ENCODE peak calls at places on chromosomes 5 and 9, in five cellular contexts. One of them, this sample, is unnamed. For H3K36me3 and H3K4me1, the result is how much of the 10 kb centered on the place peaks cover.

GRCh38 chr5:83955916-83956315 is 235.3 kb upstream of the HAPLN1 start:
- DNase-seq in body of pancreas: no peak
- DNase-seq in prostate gland: no peak
- DNase-seq in uterus: no peak
- DNase-seq in tibial nerve: no peak
- DNase-seq in this sample: no peak

GRCh38 chr5:157548513-157549282 is 26.9 kb downstream of the ADAM19 start:
- DNase-seq in body of pancreas: no peak
- DNase-seq in prostate gland: no peak
- DNase-seq in uterus: no peak
- DNase-seq in tibial nerve: no peak
- DNase-seq in this sample: no peak

GRCh38 chr9:78539904-78540303 is 243.0 kb downstream of the PSAT1 start:
- DNase-seq in body of pancreas: no peak
- DNase-seq in prostate gland: peak
- DNase-seq in uterus: no peak
- DNase-seq in tibial nerve: no peak
- DNase-seq in this sample: no peak

GRCh38 chr5:134545070-134545868 is 19.8 kb downstream of the JADE2 start:
- DNase-seq in body of pancreas: no peak
- DNase-seq in prostate gland: no peak
- DNase-seq in uterus: peak
- DNase-seq in tibial nerve: no peak
- DNase-seq in this sample: peak

GRCh38 chr9:87667164-87667738 is 58.7 kb upstream of the CTSL start:
- DNase-seq in body of pancreas: no peak
- DNase-seq in prostate gland: no peak
- DNase-seq in uterus: no peak
- DNase-seq in tibial nerve: no peak
- DNase-seq in this sample: no peak

GRCh38 chr9:96317335-96317980 is 15.5 kb upstream of the HSD17B3 start:
- DNase-seq in body of pancreas: peak
- DNase-seq in prostate gland: peak
- DNase-seq in uterus: no peak
- DNase-seq in tibial nerve: peak
- DNase-seq in this sample: peak

GRCh38 chr5:140363631-140364471 is 3.9 kb downstream of the SLC4A9 start:
- DNase-seq in body of pancreas: no peak
- DNase-seq in prostate gland: no peak
- DNase-seq in uterus: no peak
- DNase-seq in tibial nerve: no peak
- DNase-seq in this sample: no peak

GRCh38 chr9:37485389-37486255 is at the start of gene POLR1E:
- DNase-seq in body of pancreas: peak
- DNase-seq in prostate gland: peak
- DNase-seq in uterus: peak
- DNase-seq in tibial nerve: peak
- DNase-seq in this sample: peak

GRCh38 chr9:90770927-90771326 is 30.7 kb upstream of the SYK start:
- DNase-seq in body of pancreas: no peak
- DNase-seq in prostate gland: no peak
- DNase-seq in uterus: no peak
- DNase-seq in tibial nerve: no peak
- DNase-seq in this sample: no peak

GRCh38 chr5:57176350-57176857 is 2.5 kb downstream of the GPBP1 start:
- DNase-seq in body of pancreas: no peak
- DNase-seq in prostate gland: no peak
- DNase-seq in uterus: no peak
- DNase-seq in tibial nerve: no peak
- DNase-seq in this sample: no peak

GRCh38 chr9:112542893-112543292 is 56.3 kb downstream of the KIAA1958 start:
- DNase-seq in body of pancreas: no peak
- DNase-seq in prostate gland: no peak
- DNase-seq in uterus: no peak
- DNase-seq in tibial nerve: no peak
- DNase-seq in this sample: no peak

GRCh38 chr9:114389612-114390368 is 2.0 kb upstream of the AKNA start:
- DNase-seq in body of pancreas: no peak
- DNase-seq in prostate gland: no peak
- DNase-seq in uterus: no peak
- DNase-seq in tibial nerve: no peak
- DNase-seq in this sample: no peak

GRCh38 chr9:114388764-114389375 is 1.1 kb upstream of the AKNA start:
- DNase-seq in body of pancreas: no peak
- DNase-seq in prostate gland: no peak
- DNase-seq in uterus: no peak
- DNase-seq in tibial nerve: no peak
- DNase-seq in this sample: no peak

GRCh38 chr9:114392749-114393112 is 4.9 kb upstream of the AKNA start:
- DNase-seq in body of pancreas: peak
- DNase-seq in prostate gland: peak
- DNase-seq in uterus: peak
- DNase-seq in tibial nerve: no peak
- DNase-seq in this sample: no peak

GRCh38 chr9:114387678-114388431 is at the start of gene AKNA:
- DNase-seq in body of pancreas: peak
- DNase-seq in prostate gland: peak
- DNase-seq in uterus: peak
- DNase-seq in tibial nerve: peak
- DNase-seq in this sample: peak

GRCh38 chr9:114390952-114391351 is 3.2 kb upstream of the AKNA start:
- DNase-seq in body of pancreas: no peak
- DNase-seq in prostate gland: no peak
- DNase-seq in uterus: no peak
- DNase-seq in tibial nerve: no peak
- DNase-seq in this sample: no peak
- TF ChIP-seq CTCF in body of pancreas: no peak
- TF ChIP-seq CTCF in prostate gland: no peak
- TF ChIP-seq CTCF in uterus: no peak
- TF ChIP-seq CTCF in tibial nerve: no peak
- TF ChIP-seq CTCF in this sample: no peak

GRCh38 chr9:127944586-127945218 is 7.0 kb upstream of the DPM2 start:
- DNase-seq in body of pancreas: no peak
- DNase-seq in prostate gland: no peak
- DNase-seq in uterus: no peak
- DNase-seq in tibial nerve: no peak
- DNase-seq in this sample: peak

GRCh38 chr9:127945338-127945737 is 7.7 kb upstream of the DPM2 start:
- DNase-seq in body of pancreas: no peak
- DNase-seq in prostate gland: no peak
- DNase-seq in uterus: no peak
- DNase-seq in tibial nerve: no peak
- DNase-seq in this sample: peak

GRCh38 chr9:127946728-127947127 is 9.1 kb upstream of the DPM2 start:
- DNase-seq in body of pancreas: no peak
- DNase-seq in prostate gland: no peak
- DNase-seq in uterus: no peak
- DNase-seq in tibial nerve: no peak
- DNase-seq in this sample: peak

GRCh38 chr9:127947841-127948710 is 10.4 kb upstream of the DPM2 start:
- DNase-seq in body of pancreas: no peak
- DNase-seq in prostate gland: no peak
- DNase-seq in uterus: no peak
- DNase-seq in tibial nerve: no peak
- DNase-seq in this sample: no peak

GRCh38 chr9:127945942-127946341 is 8.3 kb upstream of the DPM2 start:
- DNase-seq in body of pancreas: no peak
- DNase-seq in prostate gland: no peak
- DNase-seq in uterus: no peak
- DNase-seq in tibial nerve: no peak
- DNase-seq in this sample: no peak
- H3K36me3 ChIP-seq in body of pancreas: under half
- H3K36me3 ChIP-seq in prostate gland: under half
- H3K36me3 ChIP-seq in uterus: under half
- H3K36me3 ChIP-seq in tibial nerve: under half
- H3K36me3 ChIP-seq in this sample: under half

DNA sequence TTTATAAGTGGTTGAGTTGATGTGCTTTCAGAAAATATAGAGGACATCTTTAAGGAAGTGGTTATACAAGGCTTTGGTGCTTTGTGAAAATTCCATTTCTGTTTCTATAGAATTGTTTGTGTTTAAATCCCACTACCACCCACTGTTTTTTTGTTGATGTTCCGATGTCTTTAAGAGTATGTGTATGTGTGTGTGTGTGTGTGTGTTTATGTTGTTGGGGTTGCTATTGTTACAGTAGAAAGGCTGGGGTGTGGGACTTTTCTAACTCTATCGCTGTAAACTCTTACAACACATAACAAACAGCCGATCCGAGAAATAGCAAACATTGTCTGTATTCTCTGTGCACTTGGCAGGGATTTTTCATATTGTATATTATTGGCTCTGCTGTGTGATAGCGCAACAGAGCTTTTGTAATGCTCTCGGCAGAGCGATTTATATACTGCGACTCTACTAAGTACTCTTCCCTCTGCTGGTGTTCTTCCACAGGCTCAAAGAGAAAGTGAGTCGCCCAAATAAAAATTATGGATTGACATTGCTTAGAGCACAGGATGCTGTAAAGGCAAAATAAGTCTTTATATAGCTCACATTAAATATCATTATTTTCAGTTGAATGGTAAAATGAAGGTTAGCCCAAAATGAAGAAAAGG is 492.1 kb upstream of the ARRDC3 start:
- DNase-seq in body of pancreas: no peak
- DNase-seq in prostate gland: no peak
- DNase-seq in uterus: no peak
- DNase-seq in tibial nerve: no peak
- DNase-seq in this sample: no peak
- H3K4me1 ChIP-seq in body of pancreas: under half
- H3K4me1 ChIP-seq in prostate gland: under half
- H3K4me1 ChIP-seq in uterus: under half
- H3K4me1 ChIP-seq in tibial nerve: under half
- H3K4me1 ChIP-seq in this sample: under half

GRCh38 chr5:142048272-142048671 is 35.4 kb upstream of the GNPDA1 start:
- DNase-seq in body of pancreas: no peak
- DNase-seq in prostate gland: no peak
- DNase-seq in uterus: no peak
- DNase-seq in tibial nerve: no peak
- DNase-seq in this sample: no peak
- TF ChIP-seq CTCF in body of pancreas: no peak
- TF ChIP-seq CTCF in prostate gland: no peak
- TF ChIP-seq CTCF in uterus: no peak
- TF ChIP-seq CTCF in tibial nerve: no peak
- TF ChIP-seq CTCF in this sample: no peak

GRCh38 chr5:177232761-177233160 is 70.8 kb downstream of the RAB24 start:
- DNase-seq in body of pancreas: no peak
- DNase-seq in prostate gland: no peak
- DNase-seq in uterus: no peak
- DNase-seq in tibial nerve: no peak
- DNase-seq in this sample: no peak

GRCh38 chr5:177234761-177235315 is 68.7 kb downstream of the RAB24 start:
- DNase-seq in body of pancreas: no peak
- DNase-seq in prostate gland: no peak
- DNase-seq in uterus: no peak
- DNase-seq in tibial nerve: no peak
- DNase-seq in this sample: no peak

GRCh38 chr5:177232358-177232757 is 71.2 kb downstream of the RAB24 start:
- DNase-seq in body of pancreas: no peak
- DNase-seq in prostate gland: no peak
- DNase-seq in uterus: no peak
- DNase-seq in tibial nerve: no peak
- DNase-seq in this sample: no peak

GRCh38 chr5:177233206-177233605 is 70.3 kb downstream of the RAB24 start:
- DNase-seq in body of pancreas: no peak
- DNase-seq in prostate gland: no peak
- DNase-seq in uterus: no peak
- DNase-seq in tibial nerve: no peak
- DNase-seq in this sample: no peak

DNA sequence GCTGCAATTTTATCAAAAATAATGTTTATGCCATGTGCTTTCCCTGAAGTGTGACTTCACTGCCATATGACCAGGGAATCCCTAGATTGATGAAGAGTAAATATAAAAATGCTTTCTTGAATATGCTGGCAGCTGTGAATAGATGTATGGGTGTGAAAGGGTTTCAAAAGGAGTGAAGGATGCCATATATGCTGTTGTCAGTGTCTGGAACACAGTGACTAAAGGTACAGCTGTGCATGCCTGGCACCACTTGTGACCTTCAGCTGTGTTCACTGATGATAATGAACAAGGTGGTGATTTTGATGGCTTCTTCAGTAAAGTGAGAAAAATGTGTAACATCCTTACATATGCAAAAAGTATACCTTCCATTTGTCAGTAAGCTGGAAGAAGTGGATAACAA is 69.7 kb downstream of the RAB24 start:
- DNase-seq in body of pancreas: no peak
- DNase-seq in prostate gland: no peak
- DNase-seq in uterus: no peak
- DNase-seq in tibial nerve: no peak
- DNase-seq in this sample: no peak
- H3K36me3 ChIP-seq in body of pancreas: under half
- H3K36me3 ChIP-seq in prostate gland: under half
- H3K36me3 ChIP-seq in uterus: under half
- H3K36me3 ChIP-seq in tibial nerve: under half
- H3K36me3 ChIP-seq in this sample: under half

GRCh38 chr9:123376218-123377071 is 20.4 kb downstream of the CRB2 start:
- DNase-seq in body of pancreas: no peak
- DNase-seq in prostate gland: no peak
- DNase-seq in uterus: no peak
- DNase-seq in tibial nerve: no peak
- DNase-seq in this sample: no peak
- H3K4me1 ChIP-seq in body of pancreas: under half
- H3K4me1 ChIP-seq in prostate gland: under half
- H3K4me1 ChIP-seq in uterus: under half
- H3K4me1 ChIP-seq in tibial nerve: under half
- H3K4me1 ChIP-seq in this sample: under half

GRCh38 chr5:150122158-150122510 is 33.5 kb downstream of the PDGFRB start:
- DNase-seq in body of pancreas: no peak
- DNase-seq in prostate gland: no peak
- DNase-seq in uterus: peak
- DNase-seq in tibial nerve: no peak
- DNase-seq in this sample: no peak
- TF ChIP-seq CTCF in body of pancreas: no peak
- TF ChIP-seq CTCF in prostate gland: no peak
- TF ChIP-seq CTCF in uterus: no peak
- TF ChIP-seq CTCF in tibial nerve: no peak
- TF ChIP-seq CTCF in this sample: no peak

GRCh38 chr9:131494296-131494870 is 8.3 kb upstream of the POMT1 start:
- DNase-seq in body of pancreas: no peak
- DNase-seq in prostate gland: no peak
- DNase-seq in uterus: no peak
- DNase-seq in tibial nerve: no peak
- DNase-seq in this sample: no peak
- H3K36me3 ChIP-seq in body of pancreas: half or more
- H3K36me3 ChIP-seq in prostate gland: under half
- H3K36me3 ChIP-seq in uterus: under half
- H3K36me3 ChIP-seq in tibial nerve: under half
- H3K36me3 ChIP-seq in this sample: half or more